ENCODE peak calls at places on chromosomes 16 and 17, in six cellular contexts. E is IMR-90, C is MM.1S, A is cardiac muscle cell, D is WTC11, G is OCI-LY7. P is an unnamed sample.

GRCh38 chr17:62064791-62065563 is at the start of gene MED13:
- DNase-seq in C (peak), D (peak), G (peak), E (peak), A (peak), P (peak)

GRCh38 chr16:30923554-30924085 is at the start of gene FBXL19:
- DNase-seq in E (no peak), G (no peak), C (no peak), A (peak), D (peak), P (peak)

GRCh38 chr16:31874354-31875111 is 926 bp downstream of the ZNF267 start:
- DNase-seq in G (peak), D (no peak), E (peak), C (peak), A (peak), P (peak)

GRCh38 chr17:41918392-41919164 is at the start of gene ACLY:
- DNase-seq in E (peak), A (peak), G (peak), C (peak), D (peak), P (peak)

GRCh38 chr17:34781571-34782108 is 179.6 kb downstream of the CCT6B start:
- DNase-seq in D (no peak), A (no peak), E (peak), G (no peak), C (no peak), P (no peak)

GRCh38 chr17:67040652-67041051 is 3.7 kb upstream of the CACNG1 start:
- DNase-seq in C (no peak), G (no peak), E (no peak), A (no peak), D (no peak), P (no peak)

GRCh38 chr17:51761105-51761504 is 397.4 kb downstream of the CA10 start:
- DNase-seq in E (no peak), D (no peak), C (no peak), A (no peak), G (no peak), P (no peak)

GRCh38 chr17:81608605-81609004 is 28.3 kb downstream of the NPLOC4 start:
- DNase-seq in G (no peak), C (no peak), D (no peak), A (no peak), E (no peak), P (no peak)

GRCh38 chr17:66301864-66302741 is at the start of gene PRKCA:
- DNase-seq in G (peak), D (peak), C (peak), A (peak), E (peak), P (peak)

GRCh38 chr17:40110026-40110425 is 9.6 kb upstream of the NR1D1 start:
- DNase-seq in D (peak), G (no peak), A (no peak), E (no peak), C (no peak), P (no peak)

GRCh38 chr16:50884066-50884860 is 142.4 kb downstream of the CYLD start:
- DNase-seq in G (peak), C (no peak), E (no peak), A (no peak), D (peak), P (peak)
- TF ChIP-seq CTCF in G (peak), C (peak), E (peak), A (peak), D (peak), P (peak)

DNA sequence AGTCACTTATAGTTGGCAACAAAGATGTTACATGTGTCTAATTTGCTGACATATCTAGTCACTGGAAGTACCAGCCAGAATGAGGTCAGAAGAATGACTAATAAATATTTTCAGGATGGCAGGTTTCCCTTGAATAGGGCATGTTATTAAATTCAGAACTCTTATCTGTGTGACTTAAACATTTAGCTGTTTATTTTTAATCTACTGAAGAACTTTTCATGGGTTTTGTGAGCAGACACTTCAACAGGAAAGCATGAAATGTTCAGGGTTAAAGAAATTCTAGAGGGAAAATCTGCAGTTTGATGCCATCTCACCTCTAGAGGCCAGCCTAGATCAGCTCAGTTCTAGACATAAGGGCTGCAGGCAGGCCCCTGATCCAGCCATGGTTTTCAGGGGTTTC is 13.2 kb downstream of the JPT2 start:
- DNase-seq in D (no peak), A (no peak), G (no peak), E (peak), C (no peak), P (no peak)
- TF ChIP-seq CTCF in D (no peak), A (peak), G (peak), E (peak), C (no peak), P (no peak)

DNA sequence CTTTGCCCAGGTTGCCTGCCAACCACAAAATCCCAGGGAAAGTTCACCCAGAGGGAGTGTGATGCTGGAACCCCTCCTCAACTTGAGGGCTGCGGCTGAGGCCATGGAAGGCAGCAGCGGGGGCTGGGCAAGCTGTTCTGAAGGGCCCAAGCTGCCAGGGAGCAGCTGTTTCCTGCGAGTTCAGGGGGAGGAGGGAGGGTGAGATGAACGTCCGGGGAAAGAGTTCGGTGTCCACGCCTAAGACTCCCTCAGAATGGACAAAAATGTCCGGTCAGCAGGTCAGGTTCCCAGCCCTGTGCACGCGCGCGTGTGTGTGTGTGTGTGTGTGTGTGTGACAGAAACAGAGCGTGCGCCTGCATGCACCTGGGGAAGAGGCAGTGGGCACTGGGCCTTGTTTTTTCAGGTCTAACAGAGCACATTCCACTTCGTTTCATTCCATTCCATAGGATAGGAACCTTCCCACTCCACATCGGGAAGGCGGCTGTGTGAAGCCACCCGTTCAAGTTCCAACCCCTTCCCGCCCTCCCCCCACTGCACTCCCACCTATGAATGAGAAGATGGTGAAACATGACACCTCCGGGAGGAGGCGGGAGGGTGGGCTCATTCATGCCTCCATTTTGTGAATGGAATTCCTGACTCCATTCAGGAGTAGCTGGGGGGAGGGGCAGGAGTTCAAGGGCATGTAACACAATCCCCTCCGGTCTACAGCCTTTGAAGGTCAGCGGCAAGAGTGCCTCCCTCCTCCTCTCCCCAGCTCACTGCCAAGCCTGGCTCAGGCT is 15.6 kb downstream of the ETV4 start:
- DNase-seq in D (peak), A (peak), E (peak), C (no peak), G (no peak), P (no peak)
- TF ChIP-seq CTCF in D (no peak), A (no peak), E (no peak), C (no peak), G (no peak), P (no peak)

DNA sequence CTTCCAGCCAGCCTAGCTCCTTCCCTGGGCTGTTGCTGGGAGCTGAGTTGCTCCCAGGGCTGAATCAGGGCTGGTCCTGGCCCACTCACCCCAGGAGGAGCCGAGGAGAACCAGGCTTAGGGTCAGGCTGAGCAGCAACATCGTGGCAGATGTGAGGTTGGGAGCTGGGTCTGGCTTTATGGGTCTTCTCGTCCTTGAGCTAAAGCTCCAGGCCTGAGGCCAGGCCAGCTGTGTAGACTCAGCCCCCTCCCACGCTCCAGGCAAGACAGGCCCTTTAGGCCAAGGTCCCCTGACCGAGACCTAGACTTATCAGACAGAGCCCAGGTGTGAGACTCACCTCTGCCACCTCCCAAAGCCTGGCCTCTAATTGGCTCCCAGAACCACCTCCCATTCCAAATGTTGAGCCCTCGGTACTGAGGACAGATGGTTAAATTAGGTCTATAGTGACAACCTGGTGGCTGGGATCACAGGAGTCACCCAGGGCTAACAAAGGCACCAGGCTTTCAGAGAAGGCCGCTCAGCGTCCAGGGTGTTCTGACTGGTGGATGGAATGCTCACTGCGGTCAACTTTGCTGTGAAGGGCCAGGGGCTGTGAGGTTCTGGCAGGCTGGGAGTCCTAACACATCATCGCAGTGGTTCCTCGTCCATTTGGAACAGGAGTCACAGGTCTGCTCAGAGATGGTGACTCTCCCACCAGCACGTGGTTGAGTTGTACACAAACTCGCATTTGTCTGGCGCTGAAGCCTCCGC is at the start of gene CTRL:
- DNase-seq in G (no peak), D (no peak), E (no peak), C (no peak), A (no peak), P (no peak)
- TF ChIP-seq CTCF in G (no peak), D (no peak), E (no peak), C (no peak), A (no peak), P (no peak)

GRCh38 chr16:3149630-3150345 is 15.0 kb downstream of the ZNF213 start:
- DNase-seq in D (peak), E (peak), A (peak), C (no peak), G (peak), P (peak)
- TF ChIP-seq CTCF in D (no peak), E (peak), A (peak), C (peak), G (peak), P (peak)

P was measured in activated CD8-positive, alpha-beta T cell treated with anti-CD3 and anti-CD28 coated beads for 36 hours.